ENCODE peak calls at places on chromosomes 13 and 19, in five cellular contexts. F is CD4-positive, alpha-beta T cell; U is Peyer's patch; Q is dorsolateral prefrontal cortex; S is mammary epithelial cell. L is an unnamed sample.

GRCh38 chr19:10230904-10231623 is at the start of gene S1PR2:
- DNase-seq in F (peak), U (peak), Q (no peak), S (peak), L (no peak)

GRCh38 chr19:12064266-12065099 is at the start of gene ZNF844:
- DNase-seq in F (peak), U (peak), Q (peak), S (peak), L (peak)

GRCh38 chr19:50497030-50497420 is 14.0 kb downstream of the JOSD2 start:
- DNase-seq in F (no peak), U (peak), Q (no peak), S (no peak), L (no peak)

GRCh38 chr13:108645376-108645775 is 16.0 kb downstream of the MYO16 start:
- DNase-seq in F (no peak), U (no peak), Q (no peak), S (no peak), L (no peak)

GRCh38 chr13:110702591-110703526 is 3.1 kb downstream of the CARS2 start:
- DNase-seq in F (no peak), U (no peak), Q (no peak), S (no peak), L (no peak)

GRCh38 chr19:56270676-56271075 is 1.9 kb upstream of the EDDM13 start:
- DNase-seq in F (no peak), U (no peak), Q (no peak), S (no peak), L (no peak)

GRCh38 chr19:21221653-21222052 is 79.8 kb downstream of the ZNF431 start:
- DNase-seq in F (no peak), U (no peak), Q (no peak), S (no peak), L (no peak)

GRCh38 chr13:33494596-33495214 is 209.2 kb upstream of the STARD13 start:
- DNase-seq in F (no peak), U (no peak), Q (no peak), S (peak), L (no peak)

GRCh38 chr19:52148256-52148655 is 8.5 kb upstream of the ZNF616 start:
- DNase-seq in F (no peak), U (no peak), Q (no peak), S (no peak), L (no peak)

GRCh38 chr13:112839347-112840105 is 129.5 kb upstream of the MCF2L start:
- DNase-seq in F (no peak), U (no peak), Q (no peak), S (no peak), L (no peak)

GRCh38 chr19:44512326-44513298 is 12.3 kb upstream of the ZNF180 start:
- DNase-seq in F (no peak), U (peak), Q (no peak), S (peak), L (no peak)

GRCh38 chr13:100646030-100646673 is 28.4 kb downstream of the TMTC4 start:
- DNase-seq in F (no peak), U (no peak), Q (no peak), S (peak), L (peak)

GRCh38 chr13:44903596-44903995 is 85.7 kb downstream of the NUFIP1 start:
- DNase-seq in F (no peak), U (peak), Q (no peak), S (no peak), L (no peak)

GRCh38 chr19:4589579-4590410 is 30.3 kb upstream of the SEMA6B start:
- DNase-seq in F (no peak), U (no peak), Q (no peak), S (no peak), L (no peak)

GRCh38 chr19:53647350-53647749 is 15.6 kb downstream of the DPRX start:
- DNase-seq in F (no peak), U (no peak), Q (no peak), S (no peak), L (no peak)

GRCh38 chr13:36536546-36536945 is 104.3 kb downstream of the CCNA1 start:
- DNase-seq in F (no peak), U (no peak), Q (no peak), S (no peak), L (no peak)

GRCh38 chr13:44894001-44894770 is 95.1 kb downstream of the NUFIP1 start:
- DNase-seq in F (no peak), U (no peak), Q (no peak), S (no peak), L (no peak)

GRCh38 chr13:49063526-49063925 is 87.8 kb downstream of the FNDC3A start:
- DNase-seq in F (no peak), U (no peak), Q (no peak), S (peak), L (no peak)

GRCh38 chr19:53892981-53893325 is 11.0 kb downstream of the PRKCG start:
- DNase-seq in F (no peak), U (no peak), Q (no peak), S (no peak), L (no peak)

GRCh38 chr19:3723883-3724282 is 15.7 kb downstream of the TJP3 start:
- DNase-seq in F (no peak), U (no peak), Q (no peak), S (no peak), L (no peak)

GRCh38 chr19:33273065-33273736 is 29.1 kb downstream of the CEBPA start:
- DNase-seq in F (no peak), U (no peak), Q (no peak), S (peak), L (no peak)

GRCh38 chr19:48708471-48708870 is 11.1 kb downstream of the MAMSTR start:
- DNase-seq in F (no peak), U (no peak), Q (no peak), S (no peak), L (no peak)

GRCh38 chr19:50328257-50329145 is 676 bp downstream of the KCNC3 start:
- DNase-seq in F (no peak), U (peak), Q (no peak), S (no peak), L (no peak)

GRCh38 chr19:29841559-29842367 is 30.0 kb downstream of the CCNE1 start:
- DNase-seq in F (no peak), U (no peak), Q (no peak), S (peak), L (no peak)

GRCh38 chr13:104571161-104571889 is 1505.1 kb upstream of the SLC10A2 start:
- DNase-seq in F (no peak), U (no peak), Q (no peak), S (peak), L (peak)

GRCh38 chr13:59103004-59103768 is 1060.5 kb downstream of the DIAPH3 start:
- DNase-seq in F (no peak), U (no peak), Q (no peak), S (no peak), L (no peak)

GRCh38 chr19:2976609-2977000 is 759 bp upstream of the TLE6 start:
- DNase-seq in F (no peak), U (no peak), Q (no peak), S (no peak), L (no peak)

GRCh38 chr19:1566392-1567115 is 1.6 kb downstream of the MEX3D start:
- DNase-seq in F (no peak), U (peak), Q (peak), S (peak), L (peak)

GRCh38 chr13:113667771-113668490 is 912 bp downstream of the GRK1 start:
- DNase-seq in F (no peak), U (peak), Q (peak), S (no peak), L (no peak)

GRCh38 chr19:7251502-7251901 is 42.7 kb downstream of the INSR start:
- DNase-seq in F (no peak), U (no peak), Q (no peak), S (no peak), L (no peak)

GRCh38 chr13:51370116-51370515 is 30.6 kb downstream of the SERPINE3 start:
- DNase-seq in F (no peak), U (no peak), Q (no peak), S (no peak), L (no peak)

GRCh38 chr19:43765109-43765876 is 10.5 kb upstream of the SMG9 start:
- DNase-seq in F (peak), U (no peak), Q (no peak), S (peak), L (no peak)

GRCh38 chr19:55635856-55636440 is 4.9 kb upstream of the ZNF580 start:
- DNase-seq in F (no peak), U (no peak), Q (no peak), S (no peak), L (no peak)

GRCh38 chr13:45542391-45542790 is 73.1 kb downstream of the ERICH6B start:
- DNase-seq in F (no peak), U (no peak), Q (no peak), S (no peak), L (no peak)

GRCh38 chr13:68676513-68677115 is 1431.0 kb upstream of the ATXN8OS start:
- DNase-seq in F (no peak), U (no peak), Q (no peak), S (no peak), L (no peak)
- H3K27ac ChIP-seq in F (no peak), U (no peak), Q (no peak), S (no peak), L (no peak)

DNA sequence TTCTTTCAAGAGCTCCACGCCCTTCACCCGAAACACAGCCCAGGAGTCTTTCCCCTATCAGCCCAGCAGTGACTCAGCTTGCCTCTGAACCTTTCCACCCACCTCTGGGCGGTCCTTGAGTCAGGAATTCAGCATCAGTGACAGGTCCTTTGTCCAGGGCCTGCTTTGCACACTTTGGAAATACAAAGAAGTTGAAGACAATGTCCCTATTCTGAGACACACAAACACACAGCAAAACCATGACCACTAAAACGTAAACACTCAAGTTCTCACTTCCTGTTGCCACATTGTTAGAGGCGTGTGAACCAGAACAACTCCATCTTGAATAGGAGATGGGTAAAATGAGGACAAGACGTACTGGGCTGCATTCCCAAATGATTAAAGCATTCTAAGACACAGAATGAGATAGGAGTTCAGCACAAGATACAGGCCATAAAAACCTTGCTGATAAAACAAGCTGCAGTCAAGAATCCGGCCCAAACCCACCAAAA is 49.3 kb upstream of the ATP12A start:
- DNase-seq in F (no peak), U (no peak), Q (no peak), S (peak), L (no peak)
- H3K27ac ChIP-seq in F (no peak), U (no peak), Q (no peak), S (peak), L (no peak)

DNA sequence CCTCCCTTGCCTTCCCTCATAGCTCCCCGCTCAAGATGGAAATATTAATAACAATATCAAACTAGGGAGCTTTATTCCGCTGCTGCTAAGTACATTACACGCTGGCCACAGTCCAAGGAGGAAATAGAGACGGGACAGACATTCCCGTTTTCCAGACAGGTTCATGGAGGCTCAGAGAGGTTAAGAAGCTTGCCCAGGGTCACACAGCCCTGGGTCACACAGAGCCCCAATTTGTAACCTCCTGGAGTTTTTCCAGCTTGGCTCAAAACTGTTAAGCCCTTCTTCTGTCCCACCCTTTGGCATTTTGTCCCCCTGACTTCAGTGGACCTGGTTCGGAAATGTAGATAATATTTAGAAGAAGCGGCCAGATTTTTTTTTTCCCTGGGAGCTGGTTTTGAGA is 2.0 kb downstream of the BICRA start:
- DNase-seq in F (no peak), U (no peak), Q (no peak), S (no peak), L (no peak)
- H3K27ac ChIP-seq in F (no peak), U (peak), Q (peak), S (no peak), L (peak)

GRCh38 chr19:35639321-35639639 is 2.3 kb upstream of the ETV2 start:
- DNase-seq in F (no peak), U (no peak), Q (no peak), S (no peak), L (no peak)
- H3K27ac ChIP-seq in F (no peak), U (no peak), Q (no peak), S (no peak), L (no peak)

GRCh38 chr13:55661505-55661904 is 1479.2 kb upstream of the PRR20A start:
- DNase-seq in F (no peak), U (no peak), Q (no peak), S (no peak), L (no peak)
- H3K27ac ChIP-seq in F (no peak), U (no peak), Q (no peak), S (no peak), L (no peak)

GRCh38 chr19:34926685-34927375 is at the start of gene ZNF30:
- DNase-seq in F (peak), U (peak), Q (peak), S (peak), L (peak)
- H3K27ac ChIP-seq in F (no peak), U (peak), Q (no peak), S (peak), L (peak)

DNA sequence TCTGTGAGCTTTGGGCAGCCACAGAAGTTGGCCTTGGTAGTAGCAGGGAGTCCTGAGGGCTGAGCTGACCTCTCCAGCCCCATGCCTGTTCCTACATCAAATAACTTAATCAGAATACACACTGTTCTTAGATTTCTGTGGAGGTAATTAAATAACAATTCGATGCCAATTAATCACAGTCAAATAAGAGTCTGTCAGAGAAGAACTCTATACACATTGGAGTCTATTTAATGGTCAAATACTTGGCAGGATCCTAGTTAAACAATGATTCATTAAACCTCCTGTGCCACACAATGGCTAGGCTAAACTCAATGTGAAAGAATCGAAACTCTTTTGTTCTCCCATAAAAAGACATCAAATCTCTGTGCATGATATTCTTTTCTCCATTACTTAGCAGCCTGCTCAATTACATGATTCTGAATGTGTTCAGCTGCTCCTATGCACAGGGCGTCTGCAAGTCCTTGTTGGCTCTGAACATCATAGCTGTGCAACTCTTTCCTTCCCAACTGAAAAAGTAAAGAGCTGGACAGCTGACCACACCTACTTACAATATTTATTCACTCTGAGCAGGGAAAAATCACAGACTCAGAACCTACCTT is 173.1 kb downstream of the ABCC4 start:
- DNase-seq in F (no peak), U (no peak), Q (no peak), S (no peak), L (no peak)
- H3K27ac ChIP-seq in F (no peak), U (no peak), Q (no peak), S (no peak), L (no peak)